ENCODE peak calls at places on chromosomes 12 and 14, in ten cellular contexts. I is fibroblast of lung, N is neural progenitor cell, V is ovary, H is adipocyte, Z is tibial artery, Y is PC-3, P is psoas muscle, E is uterus, G is SJSA1. R is an unnamed sample.

GRCh38 chr14:51996148-51996746 is 6.9 kb downstream of the RTRAF start:
- DNase-seq in Z (no peak), H (peak; percentile 83), P (no peak), E (no peak), Y (peak; percentile 58), V (no peak), G (no peak), N (peak; percentile 32), I (peak; percentile 81), R (peak; percentile 45)

GRCh38 chr12:63319386-63319785 is 168.4 kb upstream of the AVPR1A start:
- DNase-seq in G (no peak), P (no peak), N (no peak), Z (no peak), Y (peak; percentile 81), V (no peak), I (no peak), E (no peak), H (peak; percentile 34), R (no peak)

GRCh38 chr12:72268386-72268785 is 3.8 kb upstream of the TRHDE start:
- DNase-seq in N (no peak), Y (no peak), G (no peak), P (no peak), Z (no peak), E (no peak), V (no peak), I (peak; percentile 37), H (no peak), R (no peak)

GRCh38 chr14:101889898-101890297 is 74.5 kb upstream of the DYNC1H1 start:
- DNase-seq in H (no peak), Y (peak; percentile 27), P (no peak), E (no peak), V (no peak), G (no peak), I (peak; percentile 25), N (no peak), Z (no peak), R (no peak)

GRCh38 chr14:30410986-30411385 is 148.0 kb upstream of the G2E3 start:
- DNase-seq in H (no peak), N (no peak), Y (no peak), E (no peak), V (no peak), I (no peak), G (no peak), Z (no peak), P (no peak), R (no peak)

GRCh38 chr12:68612245-68612644 is 1.5 kb downstream of the RAP1B start:
- DNase-seq in I (peak; percentile 41), Z (no peak), P (no peak), G (no peak), H (peak; percentile 60), Y (peak; percentile 41), E (no peak), V (no peak), N (no peak), R (no peak)

GRCh38 chr12:88572785-88573565 is 7.3 kb downstream of the KITLG start:
- DNase-seq in N (no peak), Z (no peak), Y (no peak), I (peak; percentile 56), P (no peak), E (no peak), G (no peak), H (peak; percentile 47), V (no peak), R (no peak)

GRCh38 chr12:30874455-30875313 is 51.9 kb upstream of the TSPAN11 start:
- DNase-seq in Y (no peak), E (no peak), I (no peak), P (peak; percentile 23), N (peak; percentile 17), Z (no peak), V (no peak), H (no peak), G (no peak), R (no peak)

GRCh38 chr12:80293347-80293746 is 150.7 kb upstream of the PTPRQ start:
- DNase-seq in I (no peak), E (no peak), P (no peak), Y (no peak), V (no peak), H (no peak), G (no peak), N (no peak), Z (no peak), R (no peak)

GRCh38 chr12:63196168-63196567 is 45.2 kb upstream of the AVPR1A start:
- DNase-seq in H (no peak), Z (no peak), Y (no peak), N (no peak), P (no peak), E (no peak), V (no peak), G (no peak), I (no peak), R (no peak)

GRCh38 chr12:15116073-15116472 is 105.1 kb downstream of the RERG start:
- DNase-seq in E (peak; percentile 34), I (peak; percentile 1), P (no peak), G (no peak), Z (no peak), V (no peak), N (peak; percentile 34), H (no peak), Y (no peak), R (no peak)

GRCh38 chr14:70921669-70922068 is 14.4 kb downstream of the PCNX1 start:
- DNase-seq in N (no peak), Z (no peak), Y (peak; percentile 50), P (no peak), I (no peak), H (peak; percentile 72), G (no peak), E (no peak), V (no peak), R (no peak)

GRCh38 chr14:57073986-57074385 is 194.7 kb downstream of the EXOC5 start:
- DNase-seq in G (no peak), Y (no peak), E (no peak), N (no peak), P (no peak), I (no peak), Z (no peak), V (no peak), H (no peak), R (no peak)

GRCh38 chr12:27525373-27525772 is 1.4 kb downstream of the PPFIBP1 start:
- DNase-seq in H (peak; percentile 70), P (no peak), Z (peak; percentile 45), Y (peak; percentile 88), G (no peak), E (peak; percentile 51), N (peak; percentile 38), I (peak; percentile 73), V (no peak), R (no peak)

GRCh38 chr12:126347421-126347820 is 1282.2 kb downstream of the AACS start:
- DNase-seq in V (no peak), G (no peak), Z (no peak), H (no peak), I (no peak), P (no peak), E (no peak), N (peak; percentile 28), Y (no peak), R (no peak)

DNA sequence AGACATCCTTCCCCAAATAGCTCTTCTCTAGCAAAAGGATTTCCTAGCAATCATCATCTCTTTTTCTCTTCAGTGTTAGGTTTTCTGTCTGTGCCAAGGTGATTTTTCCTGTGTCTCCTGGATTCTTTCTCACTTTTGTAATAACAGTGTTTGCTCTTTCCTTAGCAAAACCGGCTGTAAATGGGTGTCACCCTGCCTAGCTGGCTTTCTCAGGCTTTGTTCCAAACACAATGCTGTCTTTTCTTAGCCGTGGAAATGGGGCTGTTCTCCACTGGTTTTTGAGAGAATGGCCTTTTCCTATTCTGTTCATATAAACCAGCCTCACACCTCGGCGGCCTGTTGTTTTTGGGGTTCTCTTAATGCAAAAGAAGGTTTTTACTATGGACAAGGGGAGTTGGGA is 21.9 kb downstream of the JDP2 start:
- DNase-seq in V (no peak), I (no peak), Y (no peak), Z (no peak), E (no peak), N (no peak), P (no peak), H (no peak), G (no peak), R (no peak)
- H3K4me1 ChIP-seq in V (peaks cover 30% of the 10 kb centered on the region), I (peaks cover 28% of the 10 kb centered on the region), Y (peaks cover 24% of the 10 kb centered on the region), Z (peaks cover 58% of the 10 kb centered on the region), E (peaks cover 20% of the 10 kb centered on the region), N (peaks cover 32% of the 10 kb centered on the region), P (peaks cover 98% of the 10 kb centered on the region), H (peaks cover 72% of the 10 kb centered on the region), G (peaks cover 40% of the 10 kb centered on the region), R (peaks cover 55% of the 10 kb centered on the region)

DNA sequence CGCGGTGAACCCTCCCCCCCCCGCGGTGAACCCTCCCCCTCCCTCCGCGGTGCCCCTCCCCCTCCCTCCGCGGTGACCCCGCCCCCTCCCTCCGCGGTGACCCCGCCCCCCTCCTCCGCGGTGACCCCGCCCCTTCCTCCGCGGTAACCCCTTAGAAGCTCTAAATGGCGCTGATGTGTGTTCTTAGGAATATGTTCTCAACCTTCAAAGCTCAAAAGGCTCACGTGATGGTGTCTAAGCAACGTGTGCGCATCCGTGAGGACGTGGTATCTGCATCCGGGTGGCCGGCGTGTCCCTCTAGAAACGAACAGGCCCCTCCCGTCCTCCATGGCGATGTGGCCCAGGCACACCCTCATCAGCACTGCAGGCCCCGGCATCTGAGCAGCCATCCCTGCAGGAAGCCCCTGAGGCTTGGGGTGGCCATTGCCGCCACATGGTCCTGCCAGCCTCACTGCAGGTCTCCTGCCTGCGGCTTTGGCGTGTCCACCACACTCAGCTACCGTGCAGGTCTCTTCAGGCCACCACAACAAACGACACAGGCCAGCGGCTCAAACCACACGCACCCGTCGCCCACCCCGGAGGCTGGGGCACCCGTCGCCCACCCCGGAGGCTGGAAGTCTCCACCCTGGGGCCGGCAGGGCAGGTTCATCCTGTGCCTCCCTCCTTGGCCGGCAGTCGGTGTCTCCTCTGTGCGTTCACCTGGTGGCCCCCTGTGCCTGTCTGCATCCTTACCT is 14.5 kb upstream of the FBRSL1 start:
- DNase-seq in P (no peak), G (no peak), V (no peak), N (no peak), Y (no peak), H (no peak), E (no peak), I (no peak), Z (no peak), R (no peak)
- H3K4me3 ChIP-seq in P (no peak overlapping the region), G (no peak overlapping the region), V (no peak overlapping the region), N (no peak overlapping the region), Y (no peak overlapping the region), H (no peak overlapping the region), E (no peak overlapping the region), I (no peak overlapping the region), Z (no peak overlapping the region), R (no peak overlapping the region)

GRCh38 chr14:20418501-20418909 is 5.2 kb upstream of the TEP1 start:
- DNase-seq in N (no peak), I (no peak), H (no peak), V (no peak), Y (no peak), P (no peak), G (no peak), Z (no peak), E (no peak), R (no peak)
- H3K4me1 ChIP-seq in N (no peaks in the 10 kb centered on the region), I (no peaks in the 10 kb centered on the region), H (peaks cover 25% of the 10 kb centered on the region), V (no peaks in the 10 kb centered on the region), Y (peaks cover 32% of the 10 kb centered on the region), P (peaks cover 8% of the 10 kb centered on the region), G (peaks cover 4% of the 10 kb centered on the region), Z (peaks cover 3% of the 10 kb centered on the region), E (no peaks in the 10 kb centered on the region), R (peaks cover 4% of the 10 kb centered on the region)

GRCh38 chr12:49189731-49190314 is 943 bp upstream of the TUBA1A start:
- DNase-seq in Z (no peak), H (no peak), G (no peak), Y (no peak), I (no peak), N (no peak), V (peak; percentile 7), P (no peak), E (no peak), R (no peak)
- H3K4me3 ChIP-seq in Z (peak overlapping the region; percentile 93), H (peak overlapping the region; percentile 90), G (peak overlapping the region; percentile 54), Y (peak overlapping the region; percentile 89), I (peak overlapping the region; percentile 100), N (peak overlapping the region; percentile 96), V (peak overlapping the region; percentile 77), P (peak overlapping the region; percentile 91), E (peak overlapping the region; percentile 100), R (peak overlapping the region; percentile 100)

R was measured in tibial nerve.